ENCODE peak calls at places on chromosomes 11 and 22, in five cellular contexts. F is heart left ventricle, S is adrenal gland, R is IMR-90, D is thyroid gland. I is an unnamed sample.

GRCh38 chr22:36238348-36239149 is 778 bp downstream of the APOL2 start:
- DNase-seq in F (no peak), S (peak; percentile 61), R (no peak), D (peak; percentile 52), I (no peak)

GRCh38 chr11:68973219-68973618 is 7.6 kb downstream of the MRGPRD start:
- DNase-seq in F (no peak), S (no peak), R (no peak), D (no peak), I (no peak)

GRCh38 chr11:126491092-126491491 is 135.6 kb downstream of the ST3GAL4 start:
- DNase-seq in F (no peak), S (no peak), R (no peak), D (no peak), I (no peak)

GRCh38 chr11:45896392-45897068 is 10.5 kb downstream of the FREY1 start:
- DNase-seq in F (peak; percentile 42), S (no peak), R (no peak), D (peak; percentile 19), I (no peak)

GRCh38 chr22:38751422-38752346 is 4.1 kb downstream of the SUN2 start:
- DNase-seq in F (peak; percentile 84), S (no peak), R (no peak), D (peak; percentile 47), I (peak; percentile 63)

GRCh38 chr11:57288771-57289579 is 35.8 kb downstream of the TNKS1BP1 start:
- DNase-seq in F (no peak), S (peak; percentile 25), R (peak; percentile 96), D (no peak), I (no peak)

GRCh38 chr11:133905677-133906156 is 51.1 kb downstream of the IGSF9B start:
- DNase-seq in F (peak; percentile 53), S (no peak), R (no peak), D (no peak), I (no peak)

GRCh38 chr22:32764330-32765116 is 37.0 kb upstream of the TIMP3 start:
- DNase-seq in F (peak; percentile 72), S (peak; percentile 30), R (peak; percentile 96), D (no peak), I (no peak)

GRCh38 chr11:72784662-72785061 is 9.2 kb downstream of the STARD10 start:
- DNase-seq in F (no peak), S (no peak), R (no peak), D (no peak), I (no peak)

GRCh38 chr11:74683279-74683871 is 47.9 kb downstream of the CHRDL2 start:
- DNase-seq in F (no peak), S (no peak), R (no peak), D (peak; percentile 47), I (peak; percentile 29)

GRCh38 chr11:22558638-22559037 is 67.0 kb downstream of the FANCF start:
- DNase-seq in F (no peak), S (no peak), R (peak; percentile 1), D (no peak), I (no peak)

GRCh38 chr22:50423956-50424355 is 50.9 kb downstream of the SBF1 start:
- DNase-seq in F (no peak), S (no peak), R (no peak), D (no peak), I (no peak)

GRCh38 chr11:62705401-62705800 is 1.8 kb downstream of the BSCL2 start:
- DNase-seq in F (no peak), S (no peak), R (no peak), D (no peak), I (no peak)

GRCh38 chr11:72781313-72782080 is 12.3 kb downstream of the STARD10 start:
- DNase-seq in F (no peak), S (no peak), R (no peak), D (peak; percentile 45), I (peak; percentile 65)

GRCh38 chr22:24812950-24813349 is 6.9 kb downstream of the SGSM1 start:
- DNase-seq in F (no peak), S (no peak), R (no peak), D (no peak), I (no peak)

GRCh38 chr11:113896156-113896879 is 8.3 kb upstream of the HTR3B start:
- DNase-seq in F (no peak), S (peak; percentile 49), R (peak; percentile 22), D (peak; percentile 41), I (peak; percentile 37)

GRCh38 chr11:108435066-108435465 is 32.3 kb downstream of the C11orf65 start:
- DNase-seq in F (no peak), S (no peak), R (no peak), D (no peak), I (no peak)

GRCh38 chr11:67373916-67374570 is 645 bp upstream of the CLCF1 start:
- DNase-seq in F (peak; percentile 86), S (peak; percentile 90), R (peak; percentile 96), D (peak; percentile 89), I (peak; percentile 76)

GRCh38 chr22:44091021-44091721 is 67.1 kb downstream of the PARVB start:
- DNase-seq in F (peak; percentile 11), S (no peak), R (no peak), D (no peak), I (no peak)

GRCh38 chr11:121191787-121192186 is 90.7 kb downstream of the TECTA start:
- DNase-seq in F (no peak), S (no peak), R (no peak), D (no peak), I (no peak)

GRCh38 chr22:24768537-24769374 is 5.8 kb downstream of the PIWIL3 start:
- DNase-seq in F (no peak), S (peak; percentile 86), R (peak; percentile 76), D (peak; percentile 70), I (peak; percentile 81)

GRCh38 chr11:94650756-94651155 is 83.6 kb downstream of the PIWIL4 start:
- DNase-seq in F (peak; percentile 74), S (peak; percentile 52), R (peak; percentile 69), D (peak; percentile 15), I (no peak)

GRCh38 chr22:37999640-38000272 is 15.4 kb upstream of the SOX10 start:
- DNase-seq in F (no peak), S (peak; percentile 35), R (peak; percentile 61), D (no peak), I (no peak)

GRCh38 chr11:66419825-66420224 is 1.0 kb upstream of the NPAS4 start:
- DNase-seq in F (no peak), S (no peak), R (no peak), D (no peak), I (no peak)

GRCh38 chr22:30591588-30592359 is at the start of gene PES1:
- DNase-seq in F (peak; percentile 94), S (peak; percentile 97), R (peak; percentile 99), D (peak; percentile 95), I (peak; percentile 95)
- TF ChIP-seq POLR2A in F (peak; percentile 45), S (no peak), R (peak; percentile 74), D (no peak), I (no peak)

DNA sequence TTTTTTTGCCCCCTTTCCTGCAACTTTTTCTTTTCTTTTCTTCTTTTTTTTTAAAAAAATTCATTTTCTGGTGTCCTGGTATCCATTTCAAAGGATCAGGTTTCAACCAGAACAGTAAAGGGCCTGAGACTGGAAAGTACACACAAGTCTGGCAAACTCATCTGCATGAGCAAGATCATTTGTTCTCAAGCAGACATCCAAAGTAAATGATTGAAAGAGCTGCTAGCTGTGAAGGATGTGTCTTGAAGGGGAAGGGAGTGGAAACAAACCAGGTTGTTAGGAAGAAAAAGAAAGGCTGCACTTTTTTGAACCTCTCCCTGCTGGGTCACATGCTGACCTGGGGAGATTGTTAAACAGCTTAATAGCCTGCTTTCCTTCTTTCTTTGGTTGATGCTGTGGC is 5.3 kb downstream of the YAP1 start:
- DNase-seq in F (no peak), S (no peak), R (peak; percentile 79), D (no peak), I (no peak)
- H3K4me1 ChIP-seq in F (peaks cover 15% of the 10 kb centered on the region), S (peaks cover 63% of the 10 kb centered on the region), R (peaks cover 14% of the 10 kb centered on the region), D (peaks cover 51% of the 10 kb centered on the region), I (peaks cover 37% of the 10 kb centered on the region)

GRCh38 chr11:43404836-43405479 is 46.2 kb downstream of the TTC17 start:
- DNase-seq in F (no peak), S (no peak), R (no peak), D (no peak), I (no peak)

GRCh38 chr11:43399983-43400630 is 41.4 kb downstream of the TTC17 start:
- DNase-seq in F (no peak), S (no peak), R (peak; percentile 55), D (no peak), I (no peak)

GRCh38 chr11:43403357-43404231 is 44.9 kb downstream of the TTC17 start:
- DNase-seq in F (no peak), S (no peak), R (no peak), D (no peak), I (no peak)

GRCh38 chr11:43404406-43404805 is 45.7 kb downstream of the TTC17 start:
- DNase-seq in F (no peak), S (no peak), R (no peak), D (no peak), I (no peak)

DNA sequence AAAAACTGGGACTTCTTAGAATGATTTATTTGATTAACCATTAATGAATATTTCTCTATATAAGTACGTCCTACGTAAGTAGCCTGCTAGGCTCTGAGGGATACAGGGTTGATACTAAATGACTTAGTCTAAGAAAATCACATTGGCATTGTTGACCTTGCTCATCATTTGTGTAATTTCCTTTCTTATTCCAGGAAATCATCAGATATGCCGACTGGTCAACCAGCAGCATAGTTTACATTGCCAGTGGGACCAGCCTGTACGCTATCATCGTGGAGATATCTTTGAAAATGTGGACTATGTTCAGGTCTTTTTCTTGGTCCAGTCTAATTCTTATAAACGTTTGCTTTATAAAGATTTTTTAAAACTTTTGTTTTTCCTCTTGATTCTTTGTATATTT is 42.5 kb downstream of the TTC17 start:
- DNase-seq in F (no peak), S (no peak), R (no peak), D (no peak), I (no peak)
- H3K36me3 ChIP-seq in F (peaks cover 100% of the 10 kb centered on the region), S (no peaks in the 10 kb centered on the region), R (peaks cover 42% of the 10 kb centered on the region), D (peaks cover 48% of the 10 kb centered on the region), I (peaks cover 100% of the 10 kb centered on the region)

GRCh38 chr11:64269380-64270234 is 14.9 kb downstream of the BAD start:
- DNase-seq in F (peak; percentile 98), S (peak; percentile 98), R (peak; percentile 100), D (peak; percentile 98), I (peak; percentile 98)
- TF ChIP-seq POLR2A in F (peak; percentile 50), S (peak; percentile 10), R (peak; percentile 73), D (no peak), I (no peak)

GRCh38 chr11:88807349-88807748 is 258.4 kb downstream of the GRM5 start:
- DNase-seq in F (no peak), S (no peak), R (no peak), D (no peak), I (no peak)

GRCh38 chr11:88806410-88806809 is 259.4 kb downstream of the GRM5 start:
- DNase-seq in F (no peak), S (no peak), R (no peak), D (no peak), I (no peak)

GRCh38 chr11:88799749-88800500 is 265.9 kb downstream of the GRM5 start:
- DNase-seq in F (no peak), S (no peak), R (no peak), D (no peak), I (no peak)

GRCh38 chr11:88801484-88802123 is 264.2 kb downstream of the GRM5 start:
- DNase-seq in F (no peak), S (no peak), R (no peak), D (no peak), I (no peak)
- H3K4me1 ChIP-seq in F (no peaks in the 10 kb centered on the region), S (no peaks in the 10 kb centered on the region), R (no peaks in the 10 kb centered on the region), D (no peaks in the 10 kb centered on the region), I (no peaks in the 10 kb centered on the region)

GRCh38 chr22:21970800-21971617 is 11.6 kb downstream of the TOP3B start:
- DNase-seq in F (peak; percentile 35), S (no peak), R (no peak), D (no peak), I (no peak)
- H3K36me3 ChIP-seq in F (peaks cover 95% of the 10 kb centered on the region), S (no peaks in the 10 kb centered on the region), R (peaks cover 82% of the 10 kb centered on the region), D (peaks cover 62% of the 10 kb centered on the region), I (peaks cover 100% of the 10 kb centered on the region)